ENCODE peak calls at places on chromosome X, in six cellular contexts. C is mesendoderm; O is CD8-positive, alpha-beta T cell; G is upper lobe of right lung; H is Karpas-422; Y is transverse colon. K is an unnamed sample.

GRCh38 chrX:22664826-22665225 is 334.9 kb upstream of the DDX53 start:
- DNase-seq in O (no peak), G (no peak), C (peak; percentile 29), H (no peak), Y (no peak), K (no peak)

GRCh38 chrX:104502460-104502859 is 63.5 kb upstream of the IL1RAPL2 start:
- DNase-seq in Y (no peak), G (no peak), O (no peak), C (no peak), H (no peak), K (no peak)

GRCh38 chrX:144681501-144681900 is 565.8 kb upstream of the SPANXN1 start:
- DNase-seq in Y (no peak), H (no peak), G (no peak), O (no peak), C (peak; percentile 2), K (no peak)

GRCh38 chrX:29617276-29617675 is 598.1 kb upstream of the MAGEB2 start:
- DNase-seq in H (no peak), O (no peak), G (no peak), Y (no peak), C (no peak), K (no peak)

GRCh38 chrX:139758250-139758649 is 50.3 kb upstream of the MCF2 start:
- DNase-seq in Y (no peak), H (no peak), O (no peak), C (peak; percentile 8), G (no peak), K (no peak)

GRCh38 chrX:129932792-129933321 is 26.9 kb downstream of the UTP14A start:
- DNase-seq in C (no peak), H (no peak), O (no peak), G (peak; percentile 70), Y (peak; percentile 26), K (no peak)

GRCh38 chrX:38692961-38693360 is 108.3 kb upstream of the MID1IP1 start:
- DNase-seq in C (no peak), H (no peak), Y (no peak), G (no peak), O (no peak), K (no peak)

GRCh38 chrX:81121513-81122363 is 80.0 kb downstream of the HMGN5 start:
- DNase-seq in C (peak; percentile 94), G (peak; percentile 92), Y (peak; percentile 92), O (peak; percentile 85), H (peak; percentile 95), K (no peak)

GRCh38 chrX:72020204-72020603 is 109.6 kb downstream of the NHSL2 start:
- DNase-seq in G (no peak), Y (no peak), O (no peak), C (no peak), H (no peak), K (no peak)

GRCh38 chrX:143873343-143873742 is 10.5 kb upstream of the UBE2NL start:
- DNase-seq in H (no peak), C (no peak), Y (no peak), O (no peak), G (no peak), K (no peak)

DNA sequence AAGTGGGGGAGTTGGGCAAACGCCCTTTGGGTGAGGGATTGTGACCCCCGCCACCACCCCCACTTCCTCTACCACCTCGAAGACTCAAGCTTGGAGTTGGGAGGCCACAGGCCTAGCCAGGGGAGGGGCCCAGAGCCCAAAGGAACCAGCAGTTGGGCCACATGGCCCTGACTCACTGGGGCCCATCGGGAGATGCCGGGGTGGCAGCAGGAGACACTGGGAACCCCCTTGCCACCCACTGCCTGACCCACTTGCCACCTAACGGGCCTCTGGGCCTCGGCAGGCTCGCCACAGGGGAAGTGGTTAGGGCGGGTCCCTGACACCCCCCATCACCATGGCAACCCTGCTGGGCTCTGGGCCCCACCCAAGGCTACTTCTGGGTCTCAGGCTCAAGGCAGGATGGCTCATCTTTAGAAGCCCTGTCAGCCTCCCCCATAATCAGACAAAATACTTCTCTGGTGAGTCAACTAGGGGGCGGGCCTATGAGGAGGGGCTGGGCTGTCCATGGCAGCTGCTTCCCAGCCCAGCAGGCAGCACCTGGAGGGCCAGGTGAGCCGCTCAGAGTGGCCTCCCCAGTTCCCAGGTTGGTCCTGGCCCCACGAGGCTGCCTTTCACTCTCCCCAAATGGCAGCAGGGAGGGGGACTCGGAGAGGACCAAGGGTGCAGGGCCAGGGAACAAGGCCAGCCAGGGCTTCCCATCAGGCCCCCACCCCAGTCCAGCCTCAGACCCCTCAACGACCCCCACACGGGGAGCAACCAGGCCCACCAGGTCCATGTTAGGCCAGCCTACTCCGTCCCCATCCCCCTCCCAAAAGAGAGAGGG is 5.6 kb downstream of the FLNA start:
- DNase-seq in Y (peak; percentile 75), H (peak; percentile 63), G (peak; percentile 90), C (peak; percentile 86), O (peak; percentile 92), K (peak; percentile 76)
- H3K4me1 ChIP-seq in Y (peaks cover 40% of the 10 kb centered on the region), H (peaks cover 26% of the 10 kb centered on the region), G (peaks cover 21% of the 10 kb centered on the region), C (no peaks in the 10 kb centered on the region), O (peaks cover 41% of the 10 kb centered on the region), K (peaks cover 53% of the 10 kb centered on the region)

GRCh38 chrX:2705461-2705860 is 14.4 kb downstream of the CD99 start:
- DNase-seq in Y (no peak), O (no peak), G (no peak), H (no peak), C (no peak), K (no peak)
- H3K4me1 ChIP-seq in Y (peaks cover 88% of the 10 kb centered on the region), O (peaks cover 83% of the 10 kb centered on the region), G (peaks cover 78% of the 10 kb centered on the region), H (peaks cover 59% of the 10 kb centered on the region), C (peaks cover 10% of the 10 kb centered on the region), K (peaks cover 100% of the 10 kb centered on the region)

GRCh38 chrX:19642517-19643109 is 127.3 kb upstream of the MAP3K15 start:
- DNase-seq in H (no peak), G (no peak), C (no peak), O (no peak), Y (no peak), K (no peak)
- H3K4me1 ChIP-seq in H (peaks cover 55% of the 10 kb centered on the region), G (no peaks in the 10 kb centered on the region), C (no peaks in the 10 kb centered on the region), O (no peaks in the 10 kb centered on the region), Y (no peaks in the 10 kb centered on the region), K (no peaks in the 10 kb centered on the region)

DNA sequence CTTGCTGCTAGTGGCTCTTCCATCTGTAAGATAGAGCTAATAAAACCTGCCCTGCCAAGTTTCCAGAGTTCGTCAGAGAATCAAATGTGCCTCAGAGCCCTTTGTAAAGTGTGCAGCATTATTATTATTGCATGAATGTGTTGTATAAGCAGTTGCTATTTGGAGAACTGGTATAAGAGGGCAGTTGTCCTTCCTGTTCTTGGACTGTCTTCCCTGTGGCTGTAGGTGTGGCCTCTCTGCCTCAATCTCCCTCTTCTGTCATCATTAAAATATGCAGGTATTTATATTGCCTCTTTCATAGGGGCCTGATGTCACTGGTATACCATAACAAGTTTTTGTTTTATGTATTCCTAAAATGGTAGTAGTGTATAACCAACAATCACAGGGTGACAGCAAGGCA is 3.8 kb downstream of the MTM1 start:
- DNase-seq in O (no peak), C (no peak), H (no peak), G (no peak), Y (no peak), K (no peak)
- H3K4me1 ChIP-seq in O (peaks cover 74% of the 10 kb centered on the region), C (no peaks in the 10 kb centered on the region), H (peaks cover 49% of the 10 kb centered on the region), G (peaks cover 22% of the 10 kb centered on the region), Y (peaks cover 59% of the 10 kb centered on the region), K (peaks cover 64% of the 10 kb centered on the region)

GRCh38 chrX:110317079-110317819 is 636 bp downstream of the AMMECR1 start:
- DNase-seq in C (peak; percentile 16), O (no peak), H (peak; percentile 65), Y (peak; percentile 17), G (peak; percentile 64), K (peak; percentile 33)
- H3K4me1 ChIP-seq in C (no peaks in the 10 kb centered on the region), O (peaks cover 30% of the 10 kb centered on the region), H (peaks cover 23% of the 10 kb centered on the region), Y (peaks cover 13% of the 10 kb centered on the region), G (no peaks in the 10 kb centered on the region), K (peaks cover 26% of the 10 kb centered on the region)

GRCh38 chrX:1521459-1521956 is 15.5 kb downstream of the P2RY8 start:
- DNase-seq in G (peak; percentile 32), Y (peak; percentile 71), O (peak; percentile 83), H (peak; percentile 97), C (peak; percentile 81), K (peak; percentile 4)

GRCh38 chrX:1516596-1517104 is 20.3 kb downstream of the P2RY8 start:
- DNase-seq in H (no peak), O (no peak), Y (no peak), C (no peak), G (peak; percentile 23), K (peak; percentile 1)

GRCh38 chrX:1519022-1519497 is 17.9 kb downstream of the P2RY8 start:
- DNase-seq in Y (no peak), O (no peak), G (no peak), H (no peak), C (no peak), K (no peak)

GRCh38 chrX:1520350-1520749 is 16.6 kb downstream of the P2RY8 start:
- DNase-seq in C (no peak), H (no peak), Y (no peak), O (no peak), G (no peak), K (no peak)

GRCh38 chrX:1518512-1518911 is 18.5 kb downstream of the P2RY8 start:
- DNase-seq in C (no peak), O (no peak), Y (no peak), H (no peak), G (no peak), K (no peak)
- H3K4me1 ChIP-seq in C (peaks cover 2% of the 10 kb centered on the region), O (peaks cover 33% of the 10 kb centered on the region), Y (no peaks in the 10 kb centered on the region), H (peaks cover 23% of the 10 kb centered on the region), G (no peaks in the 10 kb centered on the region), K (no peaks in the 10 kb centered on the region)

DNA sequence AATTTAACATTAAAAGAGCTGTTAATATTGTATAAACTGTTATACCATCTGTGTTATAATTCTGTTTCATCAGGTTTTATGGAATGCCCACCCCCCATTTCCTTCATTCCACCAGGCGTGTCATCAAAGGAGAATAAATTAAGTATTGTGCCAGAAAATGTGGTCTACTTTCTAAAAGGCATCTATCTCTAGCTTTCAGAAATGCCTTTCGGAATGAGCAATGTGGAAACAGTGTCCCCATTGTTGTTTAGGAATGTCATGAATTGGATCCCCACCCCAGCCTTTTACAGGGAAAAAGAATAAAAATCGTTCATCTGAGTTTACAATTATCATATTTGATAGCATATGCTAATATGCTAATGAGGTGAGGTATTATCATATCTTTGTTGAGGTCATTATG is 56.4 kb upstream of the CCDC160 start:
- DNase-seq in G (no peak), Y (no peak), C (no peak), O (no peak), H (no peak), K (no peak)
- H3K4me1 ChIP-seq in G (no peaks in the 10 kb centered on the region), Y (no peaks in the 10 kb centered on the region), C (no peaks in the 10 kb centered on the region), O (peaks cover 3% of the 10 kb centered on the region), H (no peaks in the 10 kb centered on the region), K (peaks cover 29% of the 10 kb centered on the region)

GRCh38 chrX:154732421-154733071 is 18.3 kb downstream of the GAB3 start:
- DNase-seq in G (no peak), C (peak; percentile 18), H (no peak), Y (no peak), O (no peak), K (peak; percentile 59)
- H3K4me1 ChIP-seq in G (peaks cover 91% of the 10 kb centered on the region), C (no peaks in the 10 kb centered on the region), H (peaks cover 9% of the 10 kb centered on the region), Y (peaks cover 63% of the 10 kb centered on the region), O (peaks cover 88% of the 10 kb centered on the region), K (peaks cover 89% of the 10 kb centered on the region)